ENCODE peak calls at places on chromosomes 4 and X, in six cellular contexts. F is CD8-positive, alpha-beta memory T cell; O is T-cell; U is GM04504; R is A549; C is C1 segment of cervical spinal cord. K is an unnamed sample.

GRCh38 chr4:149047368-149047767 is 605.2 kb upstream of the NR3C2 start:
- DNase-seq in F (no peak), O (no peak), U (peak; percentile 1), R (no peak), C (no peak), K (peak; percentile 10)

GRCh38 chr4:53361451-53361850 is 4.4 kb downstream of the SCFD2 start:
- DNase-seq in F (no peak), O (no peak), U (no peak), R (no peak), C (no peak), K (no peak)

GRCh38 chrX:131783555-131784338 is 239.4 kb upstream of the STK26 start:
- DNase-seq in F (peak; percentile 81), O (no peak), U (peak; percentile 84), R (no peak), C (no peak), K (peak; percentile 92)

GRCh38 chr4:612749-613125 is 12.6 kb upstream of the PDE6B start:
- DNase-seq in F (no peak), O (no peak), U (no peak), R (no peak), C (no peak), K (no peak)

GRCh38 chrX:40005290-40006011 is 92.3 kb downstream of the BCOR start:
- DNase-seq in F (no peak), O (no peak), U (no peak), R (no peak), C (no peak), K (no peak)

GRCh38 chrX:40012039-40012799 is 85.5 kb downstream of the BCOR start:
- DNase-seq in F (no peak), O (no peak), U (no peak), R (no peak), C (no peak), K (peak; percentile 51)

GRCh38 chr4:132809298-132810032 is 339.6 kb upstream of the PCDH10 start:
- DNase-seq in F (no peak), O (no peak), U (no peak), R (peak; percentile 2), C (no peak), K (no peak)

GRCh38 chr4:84503495-84504437 is 4.7 kb upstream of the NKX6-1 start:
- DNase-seq in F (no peak), O (no peak), U (no peak), R (peak; percentile 56), C (no peak), K (peak; percentile 80)

GRCh38 chr4:59060002-59060846 is 1950.0 kb upstream of the IGFBP7 start:
- DNase-seq in F (no peak), O (no peak), U (no peak), R (no peak), C (no peak), K (no peak)

GRCh38 chr4:56480691-56481090 is 13.3 kb downstream of the SRP72 start:
- DNase-seq in F (no peak), O (no peak), U (no peak), R (no peak), C (no peak), K (no peak)

GRCh38 chr4:8770518-8771257 is 101.0 kb downstream of the HMX1 start:
- DNase-seq in F (no peak), O (no peak), U (no peak), R (no peak), C (no peak), K (no peak)

GRCh38 chr4:145808021-145808650 is 128.2 kb downstream of the C4orf51 start:
- DNase-seq in F (no peak), O (no peak), U (peak; percentile 76), R (peak; percentile 66), C (no peak), K (peak; percentile 96)

GRCh38 chrX:110044531-110045249 is 41.8 kb downstream of the TMEM164 start:
- DNase-seq in F (no peak), O (no peak), U (no peak), R (no peak), C (no peak), K (no peak)

GRCh38 chr4:7105261-7105660 is 37.4 kb upstream of the GRPEL1 start:
- DNase-seq in F (no peak), O (no peak), U (no peak), R (no peak), C (no peak), K (no peak)

GRCh38 chr4:8702516-8703400 is 110.2 kb downstream of the CPZ start:
- DNase-seq in F (no peak), O (no peak), U (no peak), R (no peak), C (no peak), K (no peak)

K was measured in astrocyte of the spinal cord.